ENCODE peak calls at places on chromosomes 1 and 21, in eight cellular contexts. T is spleen, O is heart right ventricle, W is A673, D is breast epithelium, U is esophagus squamous epithelium, G is fibroblast of lung, C is cardiac fibroblast. H is an unnamed sample.

GRCh38 chr1:174964261-174964984 is 35.3 kb upstream of the CACYBP start:
- DNase-seq in T (no peak), O (no peak), W (no peak), D (no peak), U (no peak), G (no peak), C (peak; percentile 50), H (no peak)

GRCh38 chr1:222543817-222544216 is 4.1 kb downstream of the HHIPL2 start:
- DNase-seq in T (no peak), O (no peak), W (no peak), D (no peak), U (no peak), G (no peak), C (no peak), H (no peak)

GRCh38 chr21:43956667-43957030 is 55.5 kb upstream of the TRAPPC10 start:
- DNase-seq in T (no peak), O (no peak), W (no peak), D (no peak), U (no peak), G (peak; percentile 14), C (peak; percentile 48), H (no peak)

GRCh38 chr1:37338658-37339057 is 135.7 kb upstream of the ZC3H12A start:
- DNase-seq in T (no peak), O (no peak), W (no peak), D (no peak), U (no peak), G (no peak), C (no peak), H (no peak)

GRCh38 chr1:208129057-208129456 is 115.1 kb downstream of the PLXNA2 start:
- DNase-seq in T (no peak), O (no peak), W (no peak), D (no peak), U (no peak), G (no peak), C (no peak), H (no peak)

GRCh38 chr1:15777913-15778707 is 19.5 kb downstream of the FBLIM1 start:
- DNase-seq in T (no peak), O (no peak), W (no peak), D (no peak), U (no peak), G (no peak), C (no peak), H (no peak)

GRCh38 chr1:109040627-109041613 is 982 bp downstream of the WDR47 start:
- DNase-seq in T (peak; percentile 90), O (peak; percentile 42), W (peak; percentile 54), D (no peak), U (no peak), G (peak; percentile 41), C (peak; percentile 21), H (no peak)

GRCh38 chr21:33801424-33802405 is 113.9 kb downstream of the ATP5PO start:
- DNase-seq in T (no peak), O (no peak), W (peak; percentile 77), D (peak; percentile 63), U (no peak), G (peak; percentile 43), C (no peak), H (peak; percentile 22)

GRCh38 chr1:220681220-220681847 is 8.8 kb upstream of the C1orf115 start:
- DNase-seq in T (no peak), O (no peak), W (no peak), D (no peak), U (no peak), G (peak; percentile 27), C (no peak), H (no peak)

GRCh38 chr1:30765610-30766434 is 8.2 kb upstream of the LAPTM5 start:
- DNase-seq in T (no peak), O (no peak), W (no peak), D (no peak), U (no peak), G (no peak), C (no peak), H (no peak)

GRCh38 chr1:205950826-205951549 is 7.7 kb upstream of the SLC26A9 start:
- DNase-seq in T (no peak), O (no peak), W (no peak), D (no peak), U (no peak), G (peak; percentile 49), C (peak; percentile 35), H (peak; percentile 41)

GRCh38 chr1:1134300-1134961 is 18.5 kb upstream of the C1orf159 start:
- DNase-seq in T (no peak), O (no peak), W (no peak), D (no peak), U (no peak), G (no peak), C (no peak), H (no peak)

GRCh38 chr1:1132928-1133750 is 17.2 kb upstream of the C1orf159 start:
- DNase-seq in T (no peak), O (peak; percentile 52), W (no peak), D (no peak), U (no peak), G (peak; percentile 69), C (peak; percentile 45), H (no peak)

GRCh38 chr1:1135339-1136111 is 19.6 kb upstream of the C1orf159 start:
- DNase-seq in T (no peak), O (no peak), W (no peak), D (no peak), U (no peak), G (peak; percentile 12), C (peak; percentile 47), H (no peak)

GRCh38 chr1:1137256-1138045 is 21.6 kb upstream of the C1orf159 start:
- DNase-seq in T (peak; percentile 92), O (no peak), W (no peak), D (no peak), U (no peak), G (no peak), C (no peak), H (no peak)

GRCh38 chr1:1136547-1137230 is 20.8 kb upstream of the C1orf159 start:
- DNase-seq in T (peak; percentile 87), O (no peak), W (no peak), D (no peak), U (no peak), G (no peak), C (no peak), H (no peak)
- H3K4me3 ChIP-seq in T (peak overlapping the region; percentile 6), O (no peak overlapping the region), W (no peak overlapping the region), D (peak overlapping the region; percentile 67), U (peak overlapping the region; percentile 10), G (no peak overlapping the region), C (no peak overlapping the region), H (no peak overlapping the region)

GRCh38 chr1:20484526-20485462 is 1.2 kb downstream of the CAMK2N1 start:
- DNase-seq in T (no peak), O (no peak), W (no peak), D (no peak), U (no peak), G (no peak), C (peak; percentile 21), H (no peak)

GRCh38 chr1:20485527-20486456 is at the start of gene CAMK2N1:
- DNase-seq in T (peak; percentile 87), O (peak; percentile 80), W (peak; percentile 35), D (peak; percentile 73), U (no peak), G (peak; percentile 76), C (peak; percentile 82), H (no peak)

GRCh38 chr1:20487236-20487590 is 1.2 kb upstream of the CAMK2N1 start:
- DNase-seq in T (no peak), O (no peak), W (no peak), D (no peak), U (no peak), G (no peak), C (no peak), H (no peak)

GRCh38 chr1:20483833-20484525 is 2.0 kb downstream of the CAMK2N1 start:
- DNase-seq in T (no peak), O (peak; percentile 25), W (peak; percentile 7), D (no peak), U (no peak), G (peak; percentile 45), C (peak; percentile 44), H (no peak)

DNA sequence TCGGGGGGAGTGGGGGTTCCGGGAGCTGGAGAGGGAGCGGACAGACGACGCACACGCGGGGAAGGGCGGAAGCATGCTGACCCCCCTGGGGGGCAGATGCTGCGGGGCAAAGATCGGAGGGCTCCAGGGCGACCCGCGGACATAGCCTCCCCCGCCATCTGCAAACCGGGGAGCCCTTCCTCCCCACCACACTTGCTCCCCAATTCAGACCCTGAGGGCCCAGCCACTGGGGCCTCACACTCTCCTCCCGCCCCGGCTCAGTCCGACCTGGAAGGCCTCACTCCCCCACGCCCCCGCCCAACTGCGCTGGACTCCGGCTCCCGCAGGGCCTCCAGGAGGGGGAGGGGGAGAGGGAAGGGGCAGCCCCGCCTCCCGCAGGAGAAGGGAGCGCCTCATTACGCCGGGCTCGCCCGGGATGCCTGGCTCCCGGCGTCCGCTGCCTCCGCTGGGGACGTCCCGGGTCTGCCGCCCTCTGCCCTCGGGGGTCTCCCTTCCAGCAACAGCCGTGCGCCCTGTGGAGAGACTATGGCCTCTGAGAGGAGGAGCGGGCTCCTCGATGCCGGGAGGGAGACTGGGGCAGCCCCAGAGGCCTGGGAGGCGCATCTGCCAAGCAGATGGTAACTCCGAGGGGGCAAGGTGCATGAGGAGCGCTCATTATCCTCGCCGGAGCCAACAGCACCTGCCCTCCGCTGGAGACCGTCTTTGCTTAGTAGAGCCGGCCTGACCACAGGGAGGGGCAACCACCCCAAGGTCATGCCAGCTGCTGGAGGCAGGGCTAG is 636 bp upstream of the CAMK2N1 start:
- DNase-seq in T (no peak), O (peak; percentile 78), W (peak; percentile 30), D (peak; percentile 86), U (no peak), G (peak; percentile 80), C (peak; percentile 81), H (no peak)
- H3K4me3 ChIP-seq in T (peak overlapping the region; percentile 41), O (peak overlapping the region; percentile 53), W (peak overlapping the region; percentile 54), D (peak overlapping the region; percentile 88), U (peak overlapping the region; percentile 57), G (peak overlapping the region; percentile 56), C (peak overlapping the region; percentile 63), H (peak overlapping the region; percentile 78)

DNA sequence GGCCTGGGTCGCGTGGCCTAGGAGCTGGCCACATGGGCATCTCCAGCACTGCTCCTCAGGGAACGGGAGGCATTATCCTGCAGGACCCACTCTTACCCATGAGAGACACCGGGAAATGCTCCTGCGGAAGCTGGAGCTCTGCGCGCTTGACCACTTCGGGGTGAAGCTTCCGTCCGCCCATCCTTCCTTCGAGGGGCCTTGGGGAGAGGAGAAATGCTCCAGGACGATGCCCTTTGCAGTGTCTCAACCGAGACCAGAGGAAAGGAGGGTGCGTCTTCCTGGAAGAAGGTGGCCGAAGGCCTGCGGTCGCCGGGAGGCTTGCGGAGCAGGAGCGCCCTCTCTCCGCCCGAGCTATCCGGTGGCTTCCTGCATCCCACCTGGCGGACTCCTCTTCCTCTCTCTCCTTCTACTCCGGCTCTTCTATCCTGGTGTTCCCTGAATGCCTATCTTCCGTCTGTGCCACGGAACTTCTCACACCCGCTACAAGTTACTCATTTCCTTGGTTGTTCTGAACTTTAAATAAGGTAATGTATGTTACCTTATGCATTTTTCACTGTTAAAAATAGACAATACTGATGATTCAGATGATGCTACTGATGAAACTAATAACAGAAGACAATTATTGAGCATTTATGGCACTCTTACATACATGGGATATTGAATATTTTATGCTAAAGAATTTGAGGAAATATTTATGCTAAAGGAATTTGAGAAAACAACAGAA is 91.4 kb downstream of the PRKAB2 start:
- DNase-seq in T (no peak), O (no peak), W (no peak), D (no peak), U (no peak), G (no peak), C (no peak), H (no peak)
- H3K4me3 ChIP-seq in T (no peak overlapping the region), O (peak overlapping the region; percentile 3), W (no peak overlapping the region), D (no peak overlapping the region), U (no peak overlapping the region), G (no peak overlapping the region), C (no peak overlapping the region), H (no peak overlapping the region)

DNA sequence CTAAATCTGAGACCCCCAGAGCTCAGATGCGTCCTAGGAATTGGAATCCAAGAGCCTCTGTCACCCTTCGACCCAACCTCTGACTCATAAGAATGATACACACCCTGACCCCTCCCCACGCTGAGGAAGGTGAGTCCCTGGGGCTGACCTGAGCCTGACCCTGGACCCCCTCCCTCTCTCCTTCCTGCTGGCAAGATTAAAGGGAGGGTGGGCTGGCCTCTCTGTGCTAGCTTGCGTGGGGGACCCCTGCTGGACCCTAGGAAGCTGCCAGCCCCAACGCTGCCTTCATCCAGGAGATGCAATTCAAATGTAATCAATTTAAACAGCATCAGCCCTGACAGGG is 627 bp downstream of the PLEKHA6 start:
- DNase-seq in T (no peak), O (no peak), W (no peak), D (no peak), U (no peak), G (no peak), C (no peak), H (no peak)
- H3K4me3 ChIP-seq in T (no peak overlapping the region), O (no peak overlapping the region), W (no peak overlapping the region), D (no peak overlapping the region), U (no peak overlapping the region), G (no peak overlapping the region), C (no peak overlapping the region), H (peak overlapping the region; percentile 18)

H was measured in skeletal muscle cell.